ENCODE peak calls at places on chromosomes 5 and 9, in four cellular contexts. H, R, E and I are unnamed samples.

GRCh38 chr9:82124090-82124489 is 135.5 kb downstream of the SPATA31D1 start:
- DNase-seq in H (no peak), E (no peak), R (peak), I (no peak)

GRCh38 chr9:121744002-121744686 is 92.7 kb downstream of the DAB2IP start:
- DNase-seq in E (peak), R (peak), H (no peak), I (peak)

GRCh38 chr9:134959971-134960310 is 42.2 kb upstream of the FCN1 start:
- DNase-seq in R (no peak), H (peak), E (no peak), I (no peak)

GRCh38 chr5:80711938-80712337 is 57.2 kb upstream of the DHFR start:
- DNase-seq in E (peak), R (peak), H (no peak), I (no peak)

GRCh38 chr5:19531374-19531952 is 456.5 kb downstream of the CDH18 start:
- DNase-seq in E (no peak), H (no peak), R (peak), I (no peak)

GRCh38 chr9:128892223-128892892 is 10.4 kb downstream of the LRRC8A start:
- DNase-seq in E (no peak), H (peak), R (peak), I (no peak)

GRCh38 chr9:68552700-68553099 is 12.0 kb upstream of the TMEM252 start:
- DNase-seq in R (peak), E (no peak), H (no peak), I (no peak)

GRCh38 chr9:116345393-116345792 is 191.8 kb downstream of the PAPPA start:
- DNase-seq in H (no peak), R (no peak), E (no peak), I (no peak)

GRCh38 chr9:127360829-127361228 is 36.1 kb upstream of the SLC2A8 start:
- DNase-seq in R (peak), E (no peak), H (no peak), I (no peak)

GRCh38 chr5:31054436-31054835 is 139.1 kb upstream of the CDH6 start:
- DNase-seq in H (no peak), R (no peak), E (no peak), I (no peak)

GRCh38 chr9:136743639-136744211 is 985 bp upstream of the LCN10 start:
- DNase-seq in E (no peak), R (no peak), H (no peak), I (no peak)

GRCh38 chr9:136740971-136741884 is 1.5 kb downstream of the LCN10 start:
- DNase-seq in H (no peak), E (no peak), R (no peak), I (no peak)

GRCh38 chr9:136744747-136745146 is 2.0 kb upstream of the LCN10 start:
- DNase-seq in R (no peak), H (no peak), E (no peak), I (no peak)

GRCh38 chr9:136741885-136742568 is 713 bp downstream of the LCN10 start:
- DNase-seq in R (no peak), H (no peak), E (no peak), I (peak)

DNA sequence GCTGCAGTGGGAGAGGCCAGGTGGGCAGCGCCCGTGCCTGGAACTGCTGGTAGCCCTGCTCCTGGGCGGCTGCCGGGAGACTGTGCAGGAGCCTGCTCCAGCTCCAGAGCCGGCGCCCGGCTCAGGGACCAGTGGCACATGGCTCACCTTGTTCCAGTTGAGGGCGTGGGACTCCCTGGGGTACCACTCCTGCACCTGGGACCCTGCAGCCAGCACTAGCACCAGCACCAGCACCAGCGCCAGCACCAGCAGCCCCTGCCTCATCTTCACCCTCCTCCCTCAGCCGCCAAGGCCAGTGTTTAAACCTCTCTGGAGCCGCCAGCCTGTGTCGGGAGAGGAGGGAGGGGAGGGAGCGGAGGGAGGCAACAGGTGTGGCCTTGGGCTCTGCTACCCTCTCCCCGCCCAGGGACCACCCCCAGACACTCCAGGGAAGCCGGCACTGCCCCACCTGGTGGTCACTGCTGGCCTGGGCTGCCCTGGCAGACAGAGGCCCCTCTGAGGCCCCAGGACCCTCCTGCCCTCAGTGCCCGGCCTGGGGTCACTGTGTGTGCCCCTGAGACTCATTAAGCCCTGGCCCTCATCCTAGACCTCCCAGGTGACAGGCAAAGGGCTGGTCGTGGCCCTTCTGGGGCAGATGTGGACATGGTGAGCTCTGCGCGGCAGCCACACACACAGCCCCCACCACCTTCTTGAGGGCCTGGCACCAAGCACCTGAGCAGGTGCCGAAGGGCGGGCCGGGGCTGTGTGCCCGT is at the start of gene LCN10:
- DNase-seq in R (no peak), E (no peak), H (no peak), I (no peak)
- TF ChIP-seq CTCF in R (peak), E (no peak), H (no peak), I (peak)

GRCh38 chr5:89128930-89129625 is 246.1 kb upstream of the MEF2C start:
- DNase-seq in R (no peak), E (no peak), H (no peak), I (no peak)
- TF ChIP-seq CTCF in R (no peak), E (no peak), H (no peak), I (no peak)

GRCh38 chr9:12424243-12424642 is 268.9 kb upstream of the TYRP1 start:
- DNase-seq in H (no peak), R (no peak), E (no peak), I (no peak)

GRCh38 chr9:12426198-12426864 is 266.9 kb upstream of the TYRP1 start:
- DNase-seq in H (no peak), E (no peak), R (peak), I (peak)
- TF ChIP-seq CTCF in H (no peak), E (peak), R (no peak), I (no peak)

GRCh38 chr5:6291961-6292360 is 86.4 kb downstream of the MED10 start:
- DNase-seq in E (no peak), H (no peak), R (peak), I (no peak)
- TF ChIP-seq CTCF in E (peak), H (no peak), R (peak), I (peak)

GRCh38 chr9:21994996-21995651 is 533 bp downstream of the CDKN2B-AS1 start:
- DNase-seq in E (peak), R (peak), H (peak), I (peak)

GRCh38 chr9:21993007-21993406 is 1.2 kb downstream of the CDKN2A start:
- DNase-seq in E (no peak), H (no peak), R (no peak), I (no peak)

GRCh38 chr9:21994526-21994995 is at the start of gene CDKN2B-AS1:
- DNase-seq in R (peak), E (peak), H (no peak), I (peak)

GRCh38 chr9:21995652-21996275 is 1.2 kb downstream of the CDKN2B-AS1 start:
- DNase-seq in H (peak), R (peak), E (peak), I (peak)

DNA sequence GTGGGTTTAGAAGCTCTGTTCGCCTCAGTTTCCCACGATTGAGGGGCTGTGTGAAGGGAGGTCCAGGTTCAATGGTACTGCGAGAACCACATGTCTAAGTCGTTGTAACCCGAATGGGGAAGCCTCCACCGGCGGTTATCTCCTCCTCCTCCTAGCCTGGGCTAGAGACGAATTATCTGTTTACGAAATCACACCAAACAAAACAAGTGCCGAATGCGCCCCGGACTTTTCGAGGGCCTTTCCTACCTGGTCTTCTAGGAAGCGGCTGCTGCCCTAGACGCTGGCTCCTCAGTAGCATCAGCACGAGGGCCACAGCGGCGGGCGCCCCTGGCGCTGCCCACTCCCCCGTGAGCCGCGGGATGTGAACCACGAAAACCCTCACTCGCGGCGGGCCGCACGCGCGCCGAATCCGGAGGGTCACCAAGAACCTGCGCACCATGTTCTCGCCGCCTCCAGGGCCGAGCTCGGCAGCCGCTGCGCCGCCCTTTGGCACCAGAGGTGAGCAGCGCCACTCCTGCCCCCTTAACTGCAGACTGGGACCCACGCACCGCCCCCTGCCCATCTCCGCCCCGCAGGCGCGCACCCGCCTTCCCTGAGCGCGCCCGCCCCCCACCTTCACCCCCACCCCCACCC is at the start of gene CDKN2A:
- DNase-seq in E (peak), R (peak), H (no peak), I (peak)
- TF ChIP-seq CTCF in E (no peak), R (no peak), H (no peak), I (peak)

DNA sequence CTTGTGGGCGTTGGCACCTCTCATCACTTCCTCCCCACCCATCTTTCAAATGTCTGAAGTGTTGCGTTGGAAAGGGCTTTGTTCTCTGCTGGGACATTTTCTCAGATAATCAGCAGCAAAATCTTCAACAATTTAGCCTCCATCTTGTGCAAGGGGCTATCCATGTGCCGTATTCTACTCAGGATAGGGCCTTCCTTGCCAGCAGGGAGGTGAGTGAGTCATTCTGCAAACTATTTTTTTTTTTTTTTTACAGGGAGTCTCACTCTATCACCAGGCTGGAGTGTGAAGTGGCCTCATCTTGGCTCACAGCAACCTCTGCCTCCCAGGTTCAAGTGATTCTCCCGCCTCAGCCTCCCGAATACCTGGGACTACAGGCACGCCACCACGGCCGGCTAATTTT is 62.2 kb upstream of the NUDT12 start:
- DNase-seq in R (peak), H (no peak), E (no peak), I (no peak)
- TF ChIP-seq CTCF in R (no peak), H (no peak), E (no peak), I (no peak)

GRCh38 chr5:142780871-142781270 is 10.7 kb downstream of the ARHGAP26 start:
- DNase-seq in E (no peak), R (no peak), H (no peak), I (no peak)

GRCh38 chr5:142782976-142783539 is 12.9 kb downstream of the ARHGAP26 start:
- DNase-seq in E (no peak), R (no peak), H (peak), I (no peak)

GRCh38 chr5:142785211-142785610 is 15.0 kb downstream of the ARHGAP26 start:
- DNase-seq in R (no peak), H (no peak), E (no peak), I (no peak)

GRCh38 chr5:142784405-142784955 is 14.3 kb downstream of the ARHGAP26 start:
- DNase-seq in H (no peak), E (no peak), R (peak), I (no peak)

GRCh38 chr5:142783601-142784291 is 13.6 kb downstream of the ARHGAP26 start:
- DNase-seq in H (peak), R (peak), E (peak), I (no peak)
- TF ChIP-seq CTCF in H (no peak), R (no peak), E (peak), I (no peak)

GRCh38 chr9:136624184-136624951 is 38.3 kb upstream of the EGFL7 start:
- DNase-seq in H (no peak), R (peak), E (no peak), I (no peak)
- TF ChIP-seq CTCF in H (no peak), R (no peak), E (no peak), I (no peak)

GRCh38 chr5:178309271-178310008 is 76.8 kb upstream of the PHYKPL start:
- DNase-seq in E (peak), R (no peak), H (no peak), I (no peak)
- TF ChIP-seq CTCF in E (no peak), R (no peak), H (no peak), I (no peak)